ENCODE peak calls at places on chromosomes 11 and 22, in ten cellular contexts. K is Panc1, E is GM23338, X is stomach, Y is H1, N is sigmoid colon, D is HCT116, O is spleen, J is endothelial cell of umbilical vein, R is K562. S is an unnamed sample.

GRCh38 chr11:24885580-24886173 is 388.8 kb downstream of the LUZP2 start:
- DNase-seq in R (no peak), D (no peak), E (no peak), X (no peak), N (no peak), O (no peak), K (no peak), J (no peak), Y (no peak), S (no peak)

GRCh38 chr22:22060200-22061084 is 77.9 kb upstream of the TOP3B start:
- DNase-seq in K (peak), D (peak), Y (peak), J (peak), X (no peak), N (peak), O (peak), R (peak), E (peak), S (peak)

GRCh38 chr11:28342704-28343103 is 234.5 kb downstream of the METTL15 start:
- DNase-seq in Y (no peak), R (peak), D (no peak), X (no peak), O (no peak), N (no peak), E (no peak), K (no peak), J (no peak), S (no peak)

GRCh38 chr11:3231851-3232744 is at the start of gene MRGPRE:
- DNase-seq in O (peak), Y (no peak), R (peak), X (no peak), J (no peak), N (peak), E (peak), K (no peak), D (no peak), S (no peak)

GRCh38 chr11:84747871-84748270 is 879.3 kb downstream of the DLG2 start:
- DNase-seq in K (no peak), O (no peak), X (no peak), Y (no peak), R (no peak), E (no peak), J (no peak), D (no peak), N (no peak), S (no peak)

GRCh38 chr22:41862530-41863266 is 29.8 kb downstream of the SREBF2 start:
- DNase-seq in O (peak), K (no peak), J (no peak), D (no peak), N (no peak), R (no peak), E (no peak), X (no peak), Y (no peak), S (no peak)

GRCh38 chr22:42500164-42500835 is 19.3 kb downstream of the RRP7A start:
- DNase-seq in K (no peak), E (peak), J (peak), O (peak), X (peak), R (peak), Y (peak), N (peak), D (peak), S (peak)

GRCh38 chr11:26623076-26623666 is 51.1 kb upstream of the MUC15 start:
- DNase-seq in E (no peak), Y (no peak), K (no peak), J (no peak), R (no peak), N (no peak), D (no peak), X (no peak), O (no peak), S (no peak)

GRCh38 chr11:71286701-71287643 is 34.6 kb upstream of the SHANK2 start:
- DNase-seq in N (peak), K (no peak), O (no peak), D (no peak), Y (no peak), X (peak), J (no peak), E (no peak), R (no peak), S (no peak)

GRCh38 chr11:129640671-129641070 is 175.0 kb upstream of the TMEM45B start:
- DNase-seq in K (no peak), O (no peak), Y (no peak), X (no peak), E (no peak), D (no peak), N (no peak), J (no peak), R (no peak), S (no peak)

GRCh38 chr11:129639300-129639699 is 176.3 kb upstream of the TMEM45B start:
- DNase-seq in N (no peak), X (no peak), E (no peak), K (peak), O (no peak), R (no peak), J (peak), D (peak), Y (no peak), S (no peak)

GRCh38 chr11:129636926-129637325 is 178.7 kb upstream of the TMEM45B start:
- DNase-seq in R (no peak), Y (no peak), O (no peak), D (no peak), X (no peak), K (no peak), J (no peak), E (no peak), N (no peak), S (no peak)

GRCh38 chr11:129637473-129637872 is 178.2 kb upstream of the TMEM45B start:
- DNase-seq in D (no peak), N (no peak), X (no peak), J (no peak), R (no peak), Y (no peak), O (no peak), K (no peak), E (no peak), S (no peak)

GRCh38 chr11:129637983-129638776 is 177.5 kb upstream of the TMEM45B start:
- DNase-seq in E (no peak), O (no peak), Y (no peak), N (no peak), K (no peak), X (no peak), R (no peak), D (no peak), J (peak), S (no peak)
- TF ChIP-seq POLR2AphosphoS5 in E (no peak), O (no peak), Y (no peak), N (no peak), K (no peak), X (no peak), R (no peak), D (no peak), J (peak), S (no peak)

GRCh38 chr11:12215192-12215591 is 104.8 kb downstream of the MICAL2 start:
- DNase-seq in Y (no peak), K (no peak), D (no peak), R (no peak), X (no peak), N (no peak), E (peak), J (no peak), O (peak), S (no peak)

GRCh38 chr11:12214751-12215150 is 104.4 kb downstream of the MICAL2 start:
- DNase-seq in O (no peak), Y (no peak), J (no peak), D (no peak), R (no peak), X (no peak), K (no peak), N (no peak), E (no peak), S (no peak)

GRCh38 chr11:12217879-12218278 is 107.5 kb downstream of the MICAL2 start:
- DNase-seq in J (no peak), R (no peak), O (no peak), X (no peak), D (no peak), N (no peak), Y (no peak), E (no peak), K (no peak), S (no peak)

GRCh38 chr11:12216100-12216499 is 105.7 kb downstream of the MICAL2 start:
- DNase-seq in X (peak), O (peak), Y (no peak), E (no peak), R (no peak), D (no peak), N (no peak), K (no peak), J (no peak), S (no peak)

DNA sequence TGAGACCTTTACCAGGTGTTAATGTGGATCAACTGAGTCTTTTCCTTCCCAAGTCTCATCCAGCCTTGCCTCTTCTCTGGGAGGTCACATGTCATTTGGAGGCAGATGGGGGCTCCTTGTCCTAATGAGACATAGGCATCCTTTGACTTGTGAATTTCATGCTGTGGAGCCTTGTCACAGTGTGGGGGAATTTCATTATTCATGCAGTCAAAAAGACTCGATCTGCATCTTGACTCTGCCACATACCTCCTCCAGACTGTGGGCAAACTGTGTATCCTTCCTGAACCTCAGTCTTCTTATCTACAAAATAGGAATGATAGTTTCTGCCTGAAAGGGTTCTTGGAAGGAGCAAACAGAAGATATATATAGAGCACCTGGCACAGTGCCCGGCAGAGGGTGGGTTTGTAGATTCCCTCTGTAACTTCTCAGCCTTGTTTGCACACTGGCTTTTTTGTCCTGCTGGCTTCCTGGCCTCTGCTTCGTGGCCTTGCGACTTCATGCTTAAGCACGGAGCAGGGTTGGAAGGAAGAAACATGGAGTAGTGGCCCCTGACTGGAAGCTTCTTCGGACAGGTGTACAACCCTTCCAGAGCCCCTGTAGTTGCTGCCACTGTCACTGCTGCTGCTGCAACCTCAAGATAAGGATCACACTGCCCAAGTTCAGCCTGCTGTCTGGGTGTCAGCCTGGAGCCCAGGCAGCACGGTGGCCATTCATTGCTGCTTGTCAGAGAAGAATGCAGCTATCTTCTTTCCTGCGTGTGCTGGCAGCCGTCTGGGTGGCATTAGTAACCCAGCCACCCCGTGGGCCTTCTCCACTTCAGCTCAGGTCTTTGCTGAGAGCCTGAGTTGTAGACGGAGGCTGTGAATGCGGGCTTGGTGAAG is 106.4 kb downstream of the MICAL2 start:
- DNase-seq in N (no peak), E (no peak), Y (no peak), R (peak), K (no peak), D (no peak), X (peak), J (peak), O (peak), S (no peak)
- H3K27ac ChIP-seq in N (peak), E (no peak), Y (no peak), R (no peak), K (no peak), D (no peak), X (peak), J (no peak), O (no peak), S (peak)

DNA sequence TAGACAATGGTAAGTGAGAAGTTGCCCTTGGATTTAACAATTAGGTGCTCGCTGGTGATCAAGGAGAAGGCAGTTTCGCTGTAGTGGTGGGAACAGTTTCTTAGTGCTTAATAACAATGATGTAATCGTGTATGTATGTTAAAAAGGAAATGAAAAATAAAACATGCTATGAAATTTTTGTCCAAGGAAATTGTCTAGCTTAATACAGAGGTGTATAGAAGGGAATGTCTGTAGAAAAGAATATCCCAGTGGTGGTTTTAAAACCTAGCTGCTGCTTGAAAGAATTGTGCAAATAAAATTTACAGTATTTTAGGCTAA is 53.1 kb downstream of the SWAP70 start:
- DNase-seq in O (no peak), X (no peak), D (no peak), E (no peak), K (no peak), R (no peak), N (no peak), Y (no peak), J (no peak), S (no peak)
- TF ChIP-seq POLR2AphosphoS5 in O (no peak), X (no peak), D (no peak), E (no peak), K (no peak), R (no peak), N (no peak), Y (no peak), J (no peak), S (no peak)

DNA sequence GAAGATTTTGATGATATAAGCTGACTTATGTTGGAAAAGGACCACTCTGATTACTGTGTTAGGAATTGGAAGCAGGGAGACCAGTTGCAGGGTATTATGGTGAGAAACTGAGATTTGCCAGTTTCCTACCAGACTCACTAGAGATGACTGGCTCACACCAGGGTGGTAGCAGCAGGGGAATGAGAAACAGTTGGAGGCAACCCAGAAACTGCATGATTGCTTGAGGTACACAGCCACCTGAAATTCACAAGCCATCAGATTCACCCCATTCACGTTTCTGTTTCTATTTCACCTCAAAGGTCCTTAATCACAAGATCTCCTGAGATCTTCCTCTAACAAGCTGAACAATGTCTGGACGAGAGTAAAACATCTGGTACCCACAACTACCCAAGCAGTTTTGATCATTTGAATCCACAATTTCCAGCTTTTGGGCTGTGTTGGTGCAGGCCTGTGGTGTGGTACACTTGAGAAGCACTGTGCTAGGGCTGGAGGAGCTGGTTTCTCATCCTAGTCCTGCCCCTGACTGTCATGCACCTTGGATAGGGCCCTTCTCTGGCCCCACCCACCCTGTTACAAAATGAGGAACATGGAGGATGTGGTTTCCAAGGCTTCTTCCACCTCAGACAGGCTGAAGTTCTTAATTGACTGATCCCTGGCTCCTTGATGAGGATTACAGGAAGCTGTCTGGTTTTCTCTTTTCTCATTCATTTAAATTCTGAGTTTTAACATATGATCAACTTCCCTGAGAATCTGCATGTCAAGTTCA is 233.4 kb downstream of the INSC start:
- DNase-seq in Y (no peak), E (no peak), N (no peak), X (no peak), R (no peak), O (no peak), K (no peak), D (no peak), J (no peak), S (peak)
- H3K27ac ChIP-seq in Y (no peak), E (no peak), N (no peak), X (no peak), R (no peak), O (no peak), K (no peak), D (no peak), J (no peak), S (no peak)

DNA sequence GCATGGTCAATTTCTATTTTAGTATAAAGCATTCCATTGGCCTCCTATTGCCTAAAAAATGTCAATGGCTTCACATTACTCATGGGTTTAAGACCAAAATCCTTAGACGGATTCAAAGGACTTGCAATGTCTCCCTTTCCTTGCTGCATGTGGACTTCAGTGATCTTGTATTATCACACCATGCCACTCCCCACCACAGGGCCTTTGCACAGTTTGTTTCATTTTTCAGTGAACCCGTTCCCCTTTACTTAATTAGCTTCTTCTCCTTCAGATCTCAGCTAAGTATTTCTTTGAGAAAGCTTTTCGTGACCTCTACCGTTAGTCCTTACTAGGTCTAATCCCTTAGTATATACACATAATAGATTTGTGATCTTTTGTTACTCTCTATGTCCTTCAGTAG is 269.7 kb downstream of the FAM76B start:
- DNase-seq in E (no peak), R (no peak), Y (no peak), D (no peak), O (no peak), K (no peak), J (no peak), X (no peak), N (no peak), S (peak)
- TF ChIP-seq POLR2AphosphoS5 in E (no peak), R (no peak), Y (no peak), D (no peak), O (no peak), K (no peak), J (no peak), X (no peak), N (no peak), S (no peak)